ENCODE peak calls at places on chromosomes 5 and 9, in five cellular contexts. J, M, R, N and S are unnamed samples.
A peak's percentile ranks its signal among the peaks of the same experiment; 100 is the strongest.

GRCh38 chr5:142012186-142012785 is 541 bp downstream of the GNPDA1 start:
- DNase-seq in J (no peak), M (peak; percentile 45), R (peak; percentile 51), N (peak; percentile 76), S (no peak)

GRCh38 chr9:129124507-129125069 is 13.4 kb downstream of the PTPA start:
- DNase-seq in J (no peak), M (no peak), R (no peak), N (no peak), S (no peak)

GRCh38 chr5:136006164-136006563 is 22.6 kb upstream of the TGFBI start:
- DNase-seq in J (no peak), M (no peak), R (no peak), N (no peak), S (no peak)

GRCh38 chr5:68333649-68334549 is 118.3 kb downstream of the PIK3R1 start:
- DNase-seq in J (peak; percentile 76), M (no peak), R (no peak), N (no peak), S (no peak)

GRCh38 chr9:98640394-98640793 is 68.3 kb downstream of the GABBR2 start:
- DNase-seq in J (no peak), M (no peak), R (no peak), N (no peak), S (no peak)

GRCh38 chr9:23824241-23825142 is 1.5 kb downstream of the ELAVL2 start:
- DNase-seq in J (no peak), M (no peak), R (no peak), N (no peak), S (no peak)

GRCh38 chr5:17398439-17398838 is 99.6 kb upstream of the TAF11L2 start:
- DNase-seq in J (peak; percentile 83), M (no peak), R (no peak), N (no peak), S (no peak)

GRCh38 chr5:159182691-159183090 is 26.7 kb downstream of the RNF145 start:
- DNase-seq in J (no peak), M (no peak), R (no peak), N (no peak), S (no peak)

GRCh38 chr5:108661590-108662219 is 86.0 kb upstream of the FER start:
- DNase-seq in J (no peak), M (no peak), R (no peak), N (no peak), S (no peak)

GRCh38 chr9:99377790-99378775 is 156.0 kb downstream of the SEC61B start:
- DNase-seq in J (no peak), M (no peak), R (no peak), N (no peak), S (no peak)

GRCh38 chr9:37746448-37747270 is 6.9 kb upstream of the TRMT10B start:
- DNase-seq in J (no peak), M (no peak), R (no peak), N (no peak), S (no peak)

GRCh38 chr9:89497978-89498844 is at the start of gene SEMA4D:
- DNase-seq in J (no peak), M (peak; percentile 77), R (peak; percentile 90), N (peak; percentile 67), S (no peak)

GRCh38 chr9:89494199-89494598 is 3.7 kb downstream of the SEMA4D start:
- DNase-seq in J (no peak), M (no peak), R (no peak), N (no peak), S (no peak)

GRCh38 chr9:89497181-89497963 is 541 bp downstream of the SEMA4D start:
- DNase-seq in J (no peak), M (peak; percentile 76), R (peak; percentile 66), N (peak; percentile 64), S (no peak)

GRCh38 chr9:89496645-89497044 is 1.3 kb downstream of the SEMA4D start:
- DNase-seq in J (no peak), M (no peak), R (peak; percentile 72), N (no peak), S (no peak)

DNA sequence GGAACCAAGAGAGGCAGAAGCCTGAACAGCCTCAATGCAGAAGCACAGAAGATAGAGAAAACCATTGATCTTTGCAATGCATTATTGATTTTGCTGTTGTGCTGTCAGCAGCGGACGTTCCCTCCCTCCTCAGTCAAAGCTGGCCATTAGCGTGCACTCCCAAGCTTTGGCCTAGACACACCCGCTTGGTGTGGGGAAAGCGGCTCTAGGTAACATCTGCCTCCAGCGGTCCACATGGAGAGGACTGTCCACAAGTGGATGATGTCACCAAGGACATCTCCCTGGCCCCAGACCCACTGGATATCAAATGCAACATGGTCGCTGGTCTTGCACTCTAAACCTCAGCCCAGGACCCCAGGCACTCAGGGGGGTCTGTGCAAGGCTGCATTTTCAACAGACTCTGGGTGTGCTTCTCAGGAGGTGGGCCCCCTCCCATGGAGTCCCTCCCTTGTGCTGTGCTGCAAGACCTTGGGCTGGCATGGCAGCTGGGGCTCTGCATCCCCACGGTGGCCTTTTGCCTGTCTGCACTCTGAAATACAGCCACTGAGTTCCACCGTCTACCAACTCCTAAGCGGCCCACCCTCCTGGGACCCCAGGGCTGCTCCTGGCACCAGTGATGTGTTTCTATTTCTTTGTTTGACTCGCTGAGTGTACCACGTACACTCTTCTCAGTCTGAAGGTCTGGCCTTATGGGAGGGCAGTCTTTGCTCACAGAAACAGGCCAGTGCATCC is 1.9 kb downstream of the SEMA4D start:
- DNase-seq in J (no peak), M (no peak), R (no peak), N (no peak), S (no peak)
- H3K4me3 ChIP-seq in J (no peak overlapping the region), M (peak overlapping the region; percentile 96), R (peak overlapping the region; percentile 98), N (peak overlapping the region; percentile 83), S (peak overlapping the region; percentile 92)

GRCh38 chr5:82494942-82495341 is 216.8 kb upstream of the RPS23 start:
- DNase-seq in J (no peak), M (no peak), R (no peak), N (no peak), S (no peak)
- TF ChIP-seq CTCF in J (peak; percentile 26), M (peak; percentile 4), R (no peak), N (peak; percentile 57), S (peak; percentile 22)

GRCh38 chr5:33936381-33937016 is at the start of gene RXFP3:
- DNase-seq in J (no peak), M (no peak), R (no peak), N (no peak), S (no peak)
- H3K4me3 ChIP-seq in J (peak within 1 kb of the TSS; percentile 24), M (no peak within 1 kb of the TSS), R (peak within 1 kb of the TSS; percentile 20), N (no peak within 1 kb of the TSS), S (no peak within 1 kb of the TSS)

GRCh38 chr9:97057651-97058050 is 18.7 kb upstream of the CTSV start:
- DNase-seq in J (no peak), M (no peak), R (no peak), N (no peak), S (no peak)
- TF ChIP-seq CTCF in J (no peak), M (no peak), R (no peak), N (peak; percentile 28), S (no peak)

DNA sequence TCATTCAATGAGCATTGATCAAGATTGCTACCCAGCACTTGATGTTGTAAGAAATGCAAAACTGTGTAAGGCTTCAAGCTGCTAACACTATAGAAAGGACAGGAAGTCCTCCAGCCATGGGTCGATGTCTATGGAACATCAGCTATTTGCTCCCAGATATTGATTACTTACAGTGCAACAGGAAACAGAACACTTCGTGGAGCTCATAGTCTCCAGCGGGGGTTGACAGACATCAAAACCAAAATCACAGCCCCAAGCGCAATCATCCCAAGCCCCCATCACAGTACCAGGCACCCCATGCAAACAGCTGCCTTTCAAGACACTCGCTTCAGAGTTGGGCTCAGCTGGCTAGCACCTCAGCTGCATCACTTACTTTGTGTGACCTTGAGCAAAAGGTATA is 26.8 kb upstream of the DUSP1 start:
- DNase-seq in J (no peak), M (no peak), R (no peak), N (no peak), S (no peak)
- H3K4me3 ChIP-seq in J (no peak overlapping the region), M (no peak overlapping the region), R (no peak overlapping the region), N (no peak overlapping the region), S (peak overlapping the region; percentile 6)

GRCh38 chr9:75088646-75089368 is 493 bp downstream of the OSTF1 start:
- DNase-seq in J (no peak), M (peak; percentile 70), R (peak; percentile 74), N (peak; percentile 76), S (no peak)
- TF ChIP-seq CTCF in J (peak; percentile 37), M (no peak), R (peak; percentile 10), N (no peak), S (no peak)

DNA sequence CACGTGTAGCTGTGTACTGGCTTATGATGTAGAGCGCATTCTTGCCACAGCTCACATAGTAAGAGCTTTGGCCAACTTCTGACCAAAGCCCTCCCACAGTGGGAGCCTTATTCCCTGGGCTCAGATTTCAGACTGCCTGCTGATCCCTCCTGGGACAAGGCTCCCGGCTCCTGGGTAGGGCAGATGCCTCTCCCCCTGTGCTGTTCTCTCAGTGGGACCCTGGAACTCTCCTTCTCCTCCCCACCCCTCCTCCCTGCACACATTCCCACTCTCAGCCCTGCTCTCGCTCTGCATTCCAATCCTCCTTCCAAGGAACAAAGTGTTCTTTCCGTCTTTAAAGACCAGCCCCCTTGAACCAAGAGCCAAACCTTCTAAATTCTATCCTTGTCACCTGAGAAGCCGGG is 17.5 kb downstream of the LCP2 start:
- DNase-seq in J (no peak), M (no peak), R (no peak), N (no peak), S (no peak)
- H3K4me3 ChIP-seq in J (no peak overlapping the region), M (no peak overlapping the region), R (no peak overlapping the region), N (no peak overlapping the region), S (no peak overlapping the region)

GRCh38 chr9:110186254-110186653 is 21.7 kb downstream of the C9orf152 start:
- DNase-seq in J (no peak), M (no peak), R (no peak), N (no peak), S (no peak)

GRCh38 chr9:110189559-110190311 is 18.2 kb downstream of the C9orf152 start:
- DNase-seq in J (no peak), M (no peak), R (no peak), N (no peak), S (no peak)

GRCh38 chr9:110185806-110186205 is 22.2 kb downstream of the C9orf152 start:
- DNase-seq in J (no peak), M (no peak), R (no peak), N (no peak), S (no peak)

GRCh38 chr9:110189001-110189400 is 19.0 kb downstream of the C9orf152 start:
- DNase-seq in J (no peak), M (no peak), R (peak; percentile 32), N (peak; percentile 20), S (no peak)

GRCh38 chr9:110187126-110187525 is 20.8 kb downstream of the C9orf152 start:
- DNase-seq in J (no peak), M (no peak), R (no peak), N (no peak), S (no peak)
- TF ChIP-seq CTCF in J (no peak), M (no peak), R (no peak), N (no peak), S (no peak)

GRCh38 chr5:154895606-154896561 is 37.5 kb downstream of the CNOT8 start:
- DNase-seq in J (no peak), M (no peak), R (no peak), N (no peak), S (no peak)
- H3K4me3 ChIP-seq in J (no peak overlapping the region), M (no peak overlapping the region), R (no peak overlapping the region), N (no peak overlapping the region), S (no peak overlapping the region)